ENCODE peak calls at places on chromosomes 13 and 19, in six cellular contexts. One of them, this sample, is unnamed.

GRCh38 chr13:26456578-26457119 is 100.8 kb upstream of the WASF3 start:
- DNase-seq in transverse colon: no peak
- DNase-seq in IMR-90: no peak
- DNase-seq in Peyer's patch: no peak
- DNase-seq in A549: no peak
- DNase-seq in esophagus squamous epithelium: no peak
- DNase-seq in this sample: no peak

GRCh38 chr19:19463348-19464117 is 51.8 kb downstream of the TSSK6 start:
- DNase-seq in transverse colon: no peak
- DNase-seq in IMR-90: peak; percentile 86
- DNase-seq in Peyer's patch: no peak
- DNase-seq in A549: no peak
- DNase-seq in esophagus squamous epithelium: no peak
- DNase-seq in this sample: no peak

GRCh38 chr19:17555929-17556813 is 722 bp downstream of the COLGALT1 start:
- DNase-seq in transverse colon: peak; percentile 81
- DNase-seq in IMR-90: peak; percentile 44
- DNase-seq in Peyer's patch: peak; percentile 83
- DNase-seq in A549: peak; percentile 71
- DNase-seq in esophagus squamous epithelium: no peak
- DNase-seq in this sample: no peak

GRCh38 chr19:16825312-16826168 is 3.7 kb upstream of the SIN3B start:
- DNase-seq in transverse colon: peak; percentile 39
- DNase-seq in IMR-90: peak; percentile 63
- DNase-seq in Peyer's patch: peak; percentile 52
- DNase-seq in A549: no peak
- DNase-seq in esophagus squamous epithelium: no peak
- DNase-seq in this sample: peak; percentile 46

GRCh38 chr19:3098515-3099346 is 4.6 kb downstream of the GNA11 start:
- DNase-seq in transverse colon: peak; percentile 59
- DNase-seq in IMR-90: peak; percentile 23
- DNase-seq in Peyer's patch: peak; percentile 70
- DNase-seq in A549: no peak
- DNase-seq in esophagus squamous epithelium: no peak
- DNase-seq in this sample: no peak

GRCh38 chr13:101709952-101710351 is 257.5 kb downstream of the ITGBL1 start:
- DNase-seq in transverse colon: no peak
- DNase-seq in IMR-90: no peak
- DNase-seq in Peyer's patch: no peak
- DNase-seq in A549: peak; percentile 0
- DNase-seq in esophagus squamous epithelium: no peak
- DNase-seq in this sample: no peak

GRCh38 chr13:41944229-41944628 is 16.7 kb downstream of the VWA8 start:
- DNase-seq in transverse colon: no peak
- DNase-seq in IMR-90: no peak
- DNase-seq in Peyer's patch: no peak
- DNase-seq in A549: no peak
- DNase-seq in esophagus squamous epithelium: no peak
- DNase-seq in this sample: no peak

GRCh38 chr13:40096357-40096911 is 441.0 kb downstream of the COG6 start:
- DNase-seq in transverse colon: no peak
- DNase-seq in IMR-90: no peak
- DNase-seq in Peyer's patch: peak; percentile 61
- DNase-seq in A549: no peak
- DNase-seq in esophagus squamous epithelium: no peak
- DNase-seq in this sample: no peak

GRCh38 chr13:112078216-112078615 is 11.3 kb downstream of the SOX1 start:
- DNase-seq in transverse colon: no peak
- DNase-seq in IMR-90: no peak
- DNase-seq in Peyer's patch: no peak
- DNase-seq in A549: no peak
- DNase-seq in esophagus squamous epithelium: no peak
- DNase-seq in this sample: no peak

GRCh38 chr13:52933547-52934167 is 85.2 kb upstream of the PCDH8 start:
- DNase-seq in transverse colon: no peak
- DNase-seq in IMR-90: no peak
- DNase-seq in Peyer's patch: no peak
- DNase-seq in A549: no peak
- DNase-seq in esophagus squamous epithelium: no peak
- DNase-seq in this sample: no peak

GRCh38 chr13:98468352-98468751 is 108.6 kb downstream of the STK24 start:
- DNase-seq in transverse colon: no peak
- DNase-seq in IMR-90: no peak
- DNase-seq in Peyer's patch: peak; percentile 39
- DNase-seq in A549: no peak
- DNase-seq in esophagus squamous epithelium: no peak
- DNase-seq in this sample: no peak

GRCh38 chr19:47729799-47730520 is 15.4 kb upstream of the NOP53 start:
- DNase-seq in transverse colon: peak; percentile 39
- DNase-seq in IMR-90: no peak
- DNase-seq in Peyer's patch: peak; percentile 58
- DNase-seq in A549: peak; percentile 93
- DNase-seq in esophagus squamous epithelium: no peak
- DNase-seq in this sample: peak; percentile 88

GRCh38 chr19:18112989-18113478 is 15.5 kb downstream of the MAST3 start:
- DNase-seq in transverse colon: peak; percentile 91
- DNase-seq in IMR-90: peak; percentile 71
- DNase-seq in Peyer's patch: peak; percentile 94
- DNase-seq in A549: peak; percentile 80
- DNase-seq in esophagus squamous epithelium: no peak
- DNase-seq in this sample: peak; percentile 73

GRCh38 chr19:519449-519865 is 12.1 kb upstream of the CDC34 start:
- DNase-seq in transverse colon: no peak
- DNase-seq in IMR-90: no peak
- DNase-seq in Peyer's patch: no peak
- DNase-seq in A549: no peak
- DNase-seq in esophagus squamous epithelium: no peak
- DNase-seq in this sample: no peak

GRCh38 chr13:30679483-30680330 is 55.6 kb upstream of the ALOX5AP start:
- DNase-seq in transverse colon: no peak
- DNase-seq in IMR-90: peak; percentile 41
- DNase-seq in Peyer's patch: no peak
- DNase-seq in A549: peak; percentile 40
- DNase-seq in esophagus squamous epithelium: no peak
- DNase-seq in this sample: no peak

GRCh38 chr13:33072282-33072681 is 56.1 kb downstream of the KL start:
- DNase-seq in transverse colon: no peak
- DNase-seq in IMR-90: no peak
- DNase-seq in Peyer's patch: no peak
- DNase-seq in A549: no peak
- DNase-seq in esophagus squamous epithelium: no peak
- DNase-seq in this sample: no peak

GRCh38 chr13:24313449-24313848 is 4.1 kb downstream of the C1QTNF9 start:
- DNase-seq in transverse colon: no peak
- DNase-seq in IMR-90: peak; percentile 9
- DNase-seq in Peyer's patch: no peak
- DNase-seq in A549: peak; percentile 11
- DNase-seq in esophagus squamous epithelium: no peak
- DNase-seq in this sample: no peak

GRCh38 chr13:72565893-72566292 is 161.5 kb downstream of the MZT1 start:
- DNase-seq in transverse colon: no peak
- DNase-seq in IMR-90: peak; percentile 15
- DNase-seq in Peyer's patch: no peak
- DNase-seq in A549: peak; percentile 4
- DNase-seq in esophagus squamous epithelium: no peak
- DNase-seq in this sample: no peak

GRCh38 chr13:36819811-36820140 is 754 bp downstream of the RFXAP start:
- DNase-seq in transverse colon: no peak
- DNase-seq in IMR-90: peak; percentile 36
- DNase-seq in Peyer's patch: no peak
- DNase-seq in A549: peak; percentile 9
- DNase-seq in esophagus squamous epithelium: no peak
- DNase-seq in this sample: no peak

GRCh38 chr13:110323172-110323851 is 16.2 kb downstream of the COL4A2 start:
- DNase-seq in transverse colon: no peak
- DNase-seq in IMR-90: peak; percentile 96
- DNase-seq in Peyer's patch: no peak
- DNase-seq in A549: peak; percentile 61
- DNase-seq in esophagus squamous epithelium: no peak
- DNase-seq in this sample: no peak

GRCh38 chr13:110320645-110321044 is 13.6 kb downstream of the COL4A2 start:
- DNase-seq in transverse colon: no peak
- DNase-seq in IMR-90: no peak
- DNase-seq in Peyer's patch: no peak
- DNase-seq in A549: no peak
- DNase-seq in esophagus squamous epithelium: no peak
- DNase-seq in this sample: no peak

GRCh38 chr13:110322828-110323171 is 15.7 kb downstream of the COL4A2 start:
- DNase-seq in transverse colon: no peak
- DNase-seq in IMR-90: no peak
- DNase-seq in Peyer's patch: no peak
- DNase-seq in A549: no peak
- DNase-seq in esophagus squamous epithelium: no peak
- DNase-seq in this sample: no peak

GRCh38 chr13:110323986-110324749 is 17.1 kb downstream of the COL4A2 start:
- DNase-seq in transverse colon: no peak
- DNase-seq in IMR-90: no peak
- DNase-seq in Peyer's patch: no peak
- DNase-seq in A549: no peak
- DNase-seq in esophagus squamous epithelium: no peak
- DNase-seq in this sample: no peak

DNA sequence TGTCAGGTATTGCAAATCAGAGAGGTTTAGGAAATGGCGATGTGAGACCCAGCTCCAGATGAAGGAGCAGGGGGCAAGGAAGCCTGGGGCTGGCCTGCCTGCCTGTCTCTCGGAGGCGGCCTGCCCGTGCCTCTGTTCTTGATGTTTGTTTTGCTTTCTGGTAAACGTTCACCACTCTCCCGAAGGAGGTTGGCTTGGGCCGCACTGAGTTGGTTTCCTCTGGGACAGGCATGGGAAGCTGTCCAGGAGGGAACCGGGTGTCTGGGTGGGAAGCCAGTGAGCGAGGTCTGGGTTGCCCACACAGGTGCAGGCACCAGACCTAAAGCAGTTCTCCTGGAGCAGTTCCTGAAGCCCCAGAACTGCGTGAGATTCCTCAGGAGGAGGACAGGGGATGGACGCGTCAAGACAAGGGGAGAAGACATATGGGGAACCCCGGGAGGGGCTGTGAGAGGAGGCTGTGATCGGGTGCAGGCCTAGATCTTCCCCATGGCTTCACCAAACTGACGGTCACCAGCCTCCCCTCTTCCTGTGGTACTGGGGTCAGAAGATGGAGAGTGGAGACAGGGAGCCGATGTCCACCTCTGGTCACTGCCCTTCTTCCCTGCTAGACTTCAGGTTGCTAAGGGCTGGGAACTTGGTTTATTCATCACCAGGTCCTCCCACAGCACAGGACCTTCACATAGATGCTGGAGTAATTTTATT is 15.2 kb downstream of the COL4A2 start:
- DNase-seq in transverse colon: no peak
- DNase-seq in IMR-90: no peak
- DNase-seq in Peyer's patch: no peak
- DNase-seq in A549: no peak
- DNase-seq in esophagus squamous epithelium: no peak
- DNase-seq in this sample: no peak
- H3K27ac ChIP-seq in transverse colon: peak overlapping the region; percentile 77
- H3K27ac ChIP-seq in IMR-90: peak overlapping the region; percentile 20
- H3K27ac ChIP-seq in Peyer's patch: no peak overlapping the region
- H3K27ac ChIP-seq in A549: peak overlapping the region; percentile 82
- H3K27ac ChIP-seq in esophagus squamous epithelium: peak overlapping the region; percentile 57
- H3K27ac ChIP-seq in this sample: peak overlapping the region; percentile 25

DNA sequence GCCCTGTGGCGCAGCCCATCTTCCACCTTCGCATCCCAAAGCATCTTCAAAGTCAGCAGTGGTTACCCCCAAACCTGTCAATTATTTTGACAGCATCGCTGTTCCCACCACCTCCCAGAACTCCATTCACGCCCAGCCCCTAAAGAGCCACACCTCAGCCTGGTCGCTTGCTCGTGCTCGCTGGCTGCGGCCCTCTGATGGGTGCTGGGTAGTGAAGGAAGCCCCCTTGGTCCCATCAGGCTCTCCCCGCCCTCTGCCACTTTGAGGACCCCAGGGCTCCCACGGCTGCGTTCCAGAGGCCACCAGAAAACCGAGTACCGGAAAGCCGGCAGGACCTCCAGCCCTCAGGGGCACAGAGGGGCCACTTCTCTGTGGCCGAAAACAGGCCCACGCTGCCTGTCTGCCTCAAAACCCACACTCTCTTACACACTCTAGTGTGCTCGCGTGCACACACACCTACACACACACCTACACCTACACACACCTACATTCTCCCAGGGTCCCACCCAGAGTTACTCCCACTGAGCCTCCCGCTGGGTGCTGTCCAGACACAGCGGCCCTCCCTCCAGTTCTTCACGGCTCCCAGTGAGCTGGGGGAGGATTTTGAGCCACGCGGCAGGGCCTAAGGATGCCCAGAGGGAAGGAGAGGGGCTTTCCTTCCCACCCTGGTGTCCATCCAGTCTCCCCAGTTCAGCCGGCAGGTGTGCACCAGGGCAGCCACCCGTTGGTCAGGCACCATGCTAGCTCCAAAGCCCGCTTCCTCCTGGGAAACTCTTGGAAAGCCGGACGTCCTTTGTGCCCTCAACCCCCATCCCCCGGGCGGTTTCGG is 1.9 kb downstream of the VSTM2B start:
- DNase-seq in transverse colon: no peak
- DNase-seq in IMR-90: no peak
- DNase-seq in Peyer's patch: no peak
- DNase-seq in A549: no peak
- DNase-seq in esophagus squamous epithelium: no peak
- DNase-seq in this sample: no peak
- TF ChIP-seq CTCF in transverse colon: no peak
- TF ChIP-seq CTCF in IMR-90: no peak
- TF ChIP-seq CTCF in Peyer's patch: no peak
- TF ChIP-seq CTCF in A549: no peak
- TF ChIP-seq CTCF in esophagus squamous epithelium: no peak
- TF ChIP-seq CTCF in this sample: no peak

DNA sequence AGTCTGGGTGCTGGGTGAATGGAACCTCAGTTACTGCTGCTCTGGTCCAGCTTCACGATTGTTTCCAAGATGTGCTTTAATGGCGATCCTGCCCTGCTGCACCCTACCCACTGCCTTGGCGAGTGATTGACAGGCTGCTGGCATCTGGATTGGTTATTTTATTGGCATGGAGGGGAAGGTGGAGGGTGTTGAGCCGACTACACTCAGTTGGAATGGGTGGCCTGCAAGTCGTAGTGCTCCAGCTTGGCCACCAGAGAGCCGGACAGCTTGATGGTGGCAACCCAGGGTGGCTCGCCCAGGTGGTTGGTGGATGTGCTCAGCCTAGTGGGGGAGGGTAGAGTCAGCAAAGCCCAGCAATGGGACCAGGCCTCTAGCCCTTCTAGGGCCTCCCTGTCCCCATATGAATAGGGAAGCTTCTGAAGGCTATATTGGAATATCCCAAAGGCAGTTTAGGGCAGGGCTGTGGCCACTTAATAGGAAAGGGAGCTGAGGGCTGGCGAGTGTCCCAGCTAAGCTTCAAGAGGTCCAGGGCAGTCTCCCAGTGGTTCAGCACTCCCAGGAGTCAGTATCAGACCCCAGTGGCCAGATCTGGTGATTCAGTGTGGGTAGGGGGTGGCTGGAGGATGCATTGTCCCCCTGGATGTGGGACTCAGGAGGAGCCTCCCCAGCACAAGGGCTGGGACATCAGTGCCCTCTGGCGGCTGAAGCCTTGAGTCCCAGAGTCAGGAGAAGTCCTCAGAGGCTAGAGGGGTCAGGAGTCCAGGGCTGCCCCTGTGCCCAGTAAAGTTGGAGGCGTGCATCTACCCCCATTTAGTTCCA is 3.4 kb downstream of the GGN start:
- DNase-seq in transverse colon: no peak
- DNase-seq in IMR-90: no peak
- DNase-seq in Peyer's patch: no peak
- DNase-seq in A549: peak; percentile 75
- DNase-seq in esophagus squamous epithelium: no peak
- DNase-seq in this sample: no peak
- TF ChIP-seq POLR2A in transverse colon: no peak
- TF ChIP-seq POLR2A in IMR-90: no peak
- TF ChIP-seq POLR2A in Peyer's patch: no peak
- TF ChIP-seq POLR2A in A549: no peak
- TF ChIP-seq POLR2A in esophagus squamous epithelium: no peak
- TF ChIP-seq POLR2A in this sample: no peak

GRCh38 chr19:55606471-55606787 is 982 bp downstream of the ZNF865 start:
- DNase-seq in transverse colon: no peak
- DNase-seq in IMR-90: no peak
- DNase-seq in Peyer's patch: no peak
- DNase-seq in A549: no peak
- DNase-seq in esophagus squamous epithelium: no peak
- DNase-seq in this sample: no peak
- H3K27ac ChIP-seq in transverse colon: peak overlapping the region; percentile 99
- H3K27ac ChIP-seq in IMR-90: peak overlapping the region; percentile 73
- H3K27ac ChIP-seq in Peyer's patch: peak overlapping the region; percentile 99
- H3K27ac ChIP-seq in A549: peak overlapping the region; percentile 94
- H3K27ac ChIP-seq in esophagus squamous epithelium: peak overlapping the region; percentile 97
- H3K27ac ChIP-seq in this sample: peak overlapping the region; percentile 98

This sample was measured in breast epithelium.